ENCODE peak calls at places on chromosomes 16 and 17, in nine cellular contexts. R is ELF-1; X is NCI-H82; K is nephron progenitor cell; S is stromal cell of bone marrow; E is T-cell; L is BJ; H is WTC11; C is CD4-positive, alpha-beta T cell. V is an unnamed sample.
A peak's percentile ranks its signal among the peaks of the same experiment; 100 is the strongest.

GRCh38 chr17:18093616-18094408 is 6.1 kb downstream of the DRG2 start:
- DNase-seq in R (peak; percentile 34), X (peak; percentile 76), K (no peak), S (peak; percentile 34), E (no peak), L (no peak), H (peak; percentile 25), C (no peak), V (peak; percentile 67)

GRCh38 chr17:50899559-50900319 is 33.6 kb upstream of the TOB1 start:
- DNase-seq in R (no peak), X (no peak), K (no peak), S (no peak), E (no peak), L (no peak), H (no peak), C (no peak), V (no peak)

GRCh38 chr16:49504626-49505025 is 131.0 kb downstream of the C16orf78 start:
- DNase-seq in R (no peak), X (no peak), K (no peak), S (no peak), E (no peak), L (no peak), H (no peak), C (no peak), V (no peak)

GRCh38 chr16:23739516-23739915 is 15.3 kb upstream of the CHP2 start:
- DNase-seq in R (no peak), X (no peak), K (no peak), S (no peak), E (no peak), L (no peak), H (no peak), C (no peak), V (no peak)

GRCh38 chr16:85677383-85677967 is 11.3 kb downstream of the GINS2 start:
- DNase-seq in R (no peak), X (peak; percentile 74), K (no peak), S (no peak), E (no peak), L (no peak), H (no peak), C (no peak), V (no peak)

GRCh38 chr16:70250748-70251650 is 741 bp downstream of the EXOSC6 start:
- DNase-seq in R (peak; percentile 70), X (peak; percentile 47), K (peak; percentile 62), S (peak; percentile 13), E (peak; percentile 42), L (no peak), H (peak; percentile 57), C (peak; percentile 13), V (peak; percentile 79)

GRCh38 chr16:61713787-61714186 is 322.5 kb downstream of the CDH8 start:
- DNase-seq in R (no peak), X (no peak), K (no peak), S (no peak), E (no peak), L (no peak), H (no peak), C (no peak), V (no peak)

GRCh38 chr17:80859004-80859941 is 132.4 kb upstream of the CHMP6 start:
- DNase-seq in R (no peak), X (no peak), K (no peak), S (peak; percentile 76), E (no peak), L (peak; percentile 60), H (no peak), C (no peak), V (no peak)

GRCh38 chr17:1787301-1787902 is 25.5 kb downstream of the SERPINF1 start:
- DNase-seq in R (peak; percentile 61), X (no peak), K (no peak), S (peak; percentile 93), E (no peak), L (peak; percentile 77), H (no peak), C (no peak), V (no peak)

GRCh38 chr17:57107498-57108101 is 22.6 kb downstream of the AKAP1 start:
- DNase-seq in R (no peak), X (no peak), K (no peak), S (no peak), E (no peak), L (no peak), H (no peak), C (no peak), V (peak; percentile 57)

GRCh38 chr16:89090669-89091426 is 2.8 kb upstream of the ACSF3 start:
- DNase-seq in R (no peak), X (no peak), K (no peak), S (no peak), E (no peak), L (no peak), H (no peak), C (no peak), V (no peak)

GRCh38 chr16:85431431-85432124 is 181.5 kb upstream of the GSE1 start:
- DNase-seq in R (no peak), X (peak; percentile 98), K (peak; percentile 2), S (no peak), E (no peak), L (no peak), H (peak; percentile 10), C (no peak), V (no peak)

GRCh38 chr17:77571141-77571540 is 387.4 kb upstream of the TNRC6C start:
- DNase-seq in R (no peak), X (peak; percentile 96), K (peak; percentile 29), S (no peak), E (no peak), L (no peak), H (no peak), C (no peak), V (no peak)

GRCh38 chr16:67651847-67652246 is 6.9 kb downstream of the CARMIL2 start:
- DNase-seq in R (no peak), X (no peak), K (no peak), S (no peak), E (no peak), L (no peak), H (no peak), C (no peak), V (no peak)

GRCh38 chr16:53176434-53176833 is 121.6 kb downstream of the CHD9 start:
- DNase-seq in R (no peak), X (no peak), K (no peak), S (no peak), E (no peak), L (no peak), H (no peak), C (no peak), V (no peak)

GRCh38 chr16:57374067-57374534 is 1.8 kb downstream of the CX3CL1 start:
- DNase-seq in R (no peak), X (no peak), K (no peak), S (no peak), E (no peak), L (no peak), H (no peak), C (no peak), V (no peak)

GRCh38 chr16:50457423-50457822 is 88.6 kb upstream of the BRD7 start:
- DNase-seq in R (no peak), X (no peak), K (no peak), S (no peak), E (no peak), L (no peak), H (no peak), C (no peak), V (no peak)

GRCh38 chr17:27633312-27634025 is 2.5 kb downstream of the LGALS9 start:
- DNase-seq in R (no peak), X (peak; percentile 47), K (no peak), S (no peak), E (no peak), L (no peak), H (no peak), C (no peak), V (no peak)

GRCh38 chr16:46974352-46974751 is 878 bp upstream of the DNAJA2 start:
- DNase-seq in R (no peak), X (peak; percentile 78), K (no peak), S (no peak), E (no peak), L (no peak), H (no peak), C (no peak), V (peak; percentile 56)

GRCh38 chr17:40883031-40883430 is 2.0 kb downstream of the KRT20 start:
- DNase-seq in R (no peak), X (no peak), K (no peak), S (no peak), E (no peak), L (no peak), H (no peak), C (no peak), V (no peak)

GRCh38 chr17:1168537-1169234 is 11.1 kb downstream of the ABR start:
- DNase-seq in R (no peak), X (no peak), K (peak; percentile 35), S (no peak), E (no peak), L (no peak), H (no peak), C (no peak), V (no peak)

GRCh38 chr17:66739553-66739952 is 95.4 kb upstream of the CACNG5 start:
- DNase-seq in R (no peak), X (peak; percentile 18), K (no peak), S (no peak), E (no peak), L (no peak), H (no peak), C (no peak), V (no peak)

GRCh38 chr17:56987283-56987834 is 9.4 kb downstream of the SCPEP1 start:
- DNase-seq in R (no peak), X (no peak), K (no peak), S (no peak), E (no peak), L (no peak), H (no peak), C (no peak), V (no peak)

V was measured in NB4.